ENCODE peak calls at places on chromosomes 16 and 17, in seven cellular contexts. One of them, this sample, is unnamed. For H3K4me1, the result is how much of the 10 kb centered on the place peaks cover.

GRCh38 chr17:17812211-17813054 is 24.4 kb downstream of the SREBF1 start:
- DNase-seq in HCT116: no peak
- DNase-seq in GM12878: no peak
- DNase-seq in K562: peak
- DNase-seq in H1: peak
- DNase-seq in HepG2: peak
- DNase-seq in SK-N-SH: peak
- DNase-seq in this sample: no peak

GRCh38 chr17:73247728-73248127 is 14.0 kb downstream of the CPSF4L start:
- DNase-seq in HCT116: no peak
- DNase-seq in GM12878: no peak
- DNase-seq in K562: no peak
- DNase-seq in H1: no peak
- DNase-seq in HepG2: no peak
- DNase-seq in SK-N-SH: no peak
- DNase-seq in this sample: no peak

GRCh38 chr17:28230011-28230410 is 89.0 kb upstream of the TMEM97 start:
- DNase-seq in HCT116: no peak
- DNase-seq in GM12878: no peak
- DNase-seq in K562: peak
- DNase-seq in H1: no peak
- DNase-seq in HepG2: no peak
- DNase-seq in SK-N-SH: no peak
- DNase-seq in this sample: no peak

GRCh38 chr17:32936894-32937500 is 9.0 kb downstream of the TMEM98 start:
- DNase-seq in HCT116: peak
- DNase-seq in GM12878: no peak
- DNase-seq in K562: peak
- DNase-seq in H1: peak
- DNase-seq in HepG2: peak
- DNase-seq in SK-N-SH: peak
- DNase-seq in this sample: peak

GRCh38 chr17:33121756-33122155 is 130.1 kb downstream of the SPACA3 start:
- DNase-seq in HCT116: no peak
- DNase-seq in GM12878: no peak
- DNase-seq in K562: no peak
- DNase-seq in H1: no peak
- DNase-seq in HepG2: no peak
- DNase-seq in SK-N-SH: no peak
- DNase-seq in this sample: no peak

GRCh38 chr16:7313170-7313569 is 19.5 kb upstream of the RBFOX1 start:
- DNase-seq in HCT116: no peak
- DNase-seq in GM12878: no peak
- DNase-seq in K562: peak
- DNase-seq in H1: no peak
- DNase-seq in HepG2: peak
- DNase-seq in SK-N-SH: peak
- DNase-seq in this sample: no peak

GRCh38 chr17:2684549-2684948 is 27.0 kb downstream of the CLUH start:
- DNase-seq in HCT116: no peak
- DNase-seq in GM12878: no peak
- DNase-seq in K562: no peak
- DNase-seq in H1: no peak
- DNase-seq in HepG2: no peak
- DNase-seq in SK-N-SH: no peak
- DNase-seq in this sample: no peak

GRCh38 chr16:57446530-57447141 is 549 bp downstream of the CIAPIN1 start:
- DNase-seq in HCT116: no peak
- DNase-seq in GM12878: no peak
- DNase-seq in K562: peak
- DNase-seq in H1: no peak
- DNase-seq in HepG2: no peak
- DNase-seq in SK-N-SH: peak
- DNase-seq in this sample: no peak

GRCh38 chr16:56370836-56371235 is 54.5 kb downstream of the AMFR start:
- DNase-seq in HCT116: no peak
- DNase-seq in GM12878: no peak
- DNase-seq in K562: no peak
- DNase-seq in H1: no peak
- DNase-seq in HepG2: no peak
- DNase-seq in SK-N-SH: no peak
- DNase-seq in this sample: no peak

GRCh38 chr17:33267279-33267790 is 25.8 kb downstream of the ASIC2 start:
- DNase-seq in HCT116: no peak
- DNase-seq in GM12878: no peak
- DNase-seq in K562: no peak
- DNase-seq in H1: no peak
- DNase-seq in HepG2: no peak
- DNase-seq in SK-N-SH: no peak
- DNase-seq in this sample: no peak

GRCh38 chr17:75144816-75145511 is 9.3 kb downstream of the JPT1 start:
- DNase-seq in HCT116: no peak
- DNase-seq in GM12878: no peak
- DNase-seq in K562: no peak
- DNase-seq in H1: no peak
- DNase-seq in HepG2: no peak
- DNase-seq in SK-N-SH: no peak
- DNase-seq in this sample: no peak

GRCh38 chr16:5328546-5328945 is 231.0 kb upstream of the EEF2KMT start:
- DNase-seq in HCT116: no peak
- DNase-seq in GM12878: no peak
- DNase-seq in K562: peak
- DNase-seq in H1: no peak
- DNase-seq in HepG2: no peak
- DNase-seq in SK-N-SH: peak
- DNase-seq in this sample: no peak

GRCh38 chr16:84184775-84185174 is 2.1 kb downstream of the TAF1C start:
- DNase-seq in HCT116: no peak
- DNase-seq in GM12878: no peak
- DNase-seq in K562: no peak
- DNase-seq in H1: no peak
- DNase-seq in HepG2: no peak
- DNase-seq in SK-N-SH: no peak
- DNase-seq in this sample: no peak

GRCh38 chr17:34781571-34782108 is 179.6 kb downstream of the CCT6B start:
- DNase-seq in HCT116: no peak
- DNase-seq in GM12878: no peak
- DNase-seq in K562: no peak
- DNase-seq in H1: no peak
- DNase-seq in HepG2: no peak
- DNase-seq in SK-N-SH: peak
- DNase-seq in this sample: no peak

GRCh38 chr16:11669380-11670146 is 1.3 kb downstream of the SNN start:
- DNase-seq in HCT116: no peak
- DNase-seq in GM12878: peak
- DNase-seq in K562: no peak
- DNase-seq in H1: no peak
- DNase-seq in HepG2: no peak
- DNase-seq in SK-N-SH: no peak
- DNase-seq in this sample: no peak

DNA sequence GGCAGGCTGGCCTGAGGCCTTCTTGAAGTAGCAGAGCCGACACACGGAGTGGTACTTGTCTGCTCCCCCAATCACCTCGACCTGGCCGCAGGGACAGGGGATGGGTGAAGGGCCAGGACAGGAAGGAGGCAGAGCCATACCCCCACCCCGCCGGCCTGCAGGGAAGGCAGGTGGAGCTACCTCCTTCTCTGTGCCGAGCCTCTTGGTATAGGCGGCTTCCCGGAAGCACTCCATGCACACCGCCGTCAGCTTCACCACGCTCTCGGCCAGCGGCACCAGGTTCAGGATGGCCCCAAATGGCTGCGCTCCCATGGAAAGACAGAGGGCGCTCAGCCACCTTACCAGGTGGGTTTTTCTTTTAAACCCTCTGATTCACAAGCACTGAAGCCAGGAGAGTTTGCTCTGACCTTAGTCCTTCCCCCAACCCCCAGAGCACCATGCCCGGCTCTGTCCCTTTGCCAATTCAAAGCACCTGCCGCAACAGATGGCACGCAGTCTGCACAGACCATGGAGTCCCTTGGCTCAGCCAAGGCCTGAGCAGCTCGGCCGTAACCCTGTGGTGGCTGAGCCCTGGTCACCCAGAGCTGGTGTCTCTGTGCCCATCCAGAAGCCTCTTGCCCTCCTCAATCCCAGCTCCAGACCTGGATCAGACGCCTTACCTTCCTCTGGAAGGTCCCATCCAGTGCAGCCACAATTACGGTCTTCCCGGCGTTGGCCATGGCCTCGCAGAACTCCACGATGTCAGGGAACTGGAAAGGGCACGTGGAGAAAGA is 6.7 kb downstream of the SYNGR2 start:
- DNase-seq in HCT116: no peak
- DNase-seq in GM12878: no peak
- DNase-seq in K562: no peak
- DNase-seq in H1: peak
- DNase-seq in HepG2: no peak
- DNase-seq in SK-N-SH: no peak
- DNase-seq in this sample: no peak
- TF ChIP-seq YY1 in HCT116: no peak
- TF ChIP-seq YY1 in GM12878: no peak
- TF ChIP-seq YY1 in K562: no peak
- TF ChIP-seq YY1 in H1: no peak
- TF ChIP-seq YY1 in HepG2: no peak
- TF ChIP-seq YY1 in SK-N-SH: no peak
- TF ChIP-seq YY1 in this sample: no peak

GRCh38 chr16:67419931-67420330 is 3.7 kb upstream of the ZDHHC1 start:
- DNase-seq in HCT116: no peak
- DNase-seq in GM12878: no peak
- DNase-seq in K562: no peak
- DNase-seq in H1: no peak
- DNase-seq in HepG2: no peak
- DNase-seq in SK-N-SH: no peak
- DNase-seq in this sample: no peak
- H3K4me1 ChIP-seq in HCT116: under half
- H3K4me1 ChIP-seq in GM12878: under half
- H3K4me1 ChIP-seq in K562: under half
- H3K4me1 ChIP-seq in H1: under half
- H3K4me1 ChIP-seq in HepG2: under half
- H3K4me1 ChIP-seq in SK-N-SH: under half
- H3K4me1 ChIP-seq in this sample: under half

DNA sequence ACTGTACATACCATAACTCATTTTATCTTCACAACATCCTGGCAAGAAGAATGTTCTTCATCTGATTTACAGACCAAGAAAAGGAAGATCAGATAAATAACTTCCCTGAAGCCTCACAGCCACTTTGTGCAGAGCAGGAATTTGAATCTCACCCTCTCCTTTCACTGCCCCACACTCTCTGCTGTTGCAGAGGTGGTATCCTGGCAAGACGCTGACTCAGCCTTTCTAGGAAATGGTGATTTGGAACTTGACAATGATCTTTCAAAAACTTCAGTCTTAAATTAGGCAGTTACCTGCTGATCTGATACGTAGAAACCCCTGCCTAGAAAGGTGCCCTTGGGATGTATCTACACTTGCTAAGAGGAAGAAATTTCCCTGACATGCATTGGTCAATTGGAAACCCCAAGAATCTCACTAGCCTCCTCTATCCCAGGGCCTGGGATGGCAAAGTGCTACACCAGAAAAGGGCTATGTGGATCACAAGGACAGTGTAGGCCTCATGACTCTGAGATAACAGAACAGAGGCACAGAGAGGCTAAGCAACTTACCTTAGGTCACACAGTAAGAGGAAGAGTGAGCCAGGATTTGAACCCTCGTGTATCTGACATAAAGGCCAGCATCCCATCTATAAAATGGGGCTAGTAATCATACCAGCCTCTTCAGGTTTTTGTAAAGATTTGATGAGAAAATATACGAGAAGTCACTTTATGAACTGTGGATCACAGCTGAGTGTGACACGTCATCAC is 17.9 kb downstream of the FBXO39 start:
- DNase-seq in HCT116: no peak
- DNase-seq in GM12878: no peak
- DNase-seq in K562: no peak
- DNase-seq in H1: no peak
- DNase-seq in HepG2: no peak
- DNase-seq in SK-N-SH: no peak
- DNase-seq in this sample: no peak
- TF ChIP-seq YY1 in HCT116: no peak
- TF ChIP-seq YY1 in GM12878: no peak
- TF ChIP-seq YY1 in K562: no peak
- TF ChIP-seq YY1 in H1: no peak
- TF ChIP-seq YY1 in HepG2: no peak
- TF ChIP-seq YY1 in SK-N-SH: no peak
- TF ChIP-seq YY1 in this sample: no peak

GRCh38 chr17:3959295-3959899 is 4.8 kb downstream of the ATP2A3 start:
- DNase-seq in HCT116: no peak
- DNase-seq in GM12878: no peak
- DNase-seq in K562: peak
- DNase-seq in H1: no peak
- DNase-seq in HepG2: peak
- DNase-seq in SK-N-SH: no peak
- DNase-seq in this sample: no peak

GRCh38 chr17:3956558-3956957 is 7.7 kb downstream of the ATP2A3 start:
- DNase-seq in HCT116: no peak
- DNase-seq in GM12878: no peak
- DNase-seq in K562: peak
- DNase-seq in H1: no peak
- DNase-seq in HepG2: no peak
- DNase-seq in SK-N-SH: no peak
- DNase-seq in this sample: no peak

GRCh38 chr17:3956983-3957382 is 7.3 kb downstream of the ATP2A3 start:
- DNase-seq in HCT116: no peak
- DNase-seq in GM12878: no peak
- DNase-seq in K562: no peak
- DNase-seq in H1: no peak
- DNase-seq in HepG2: no peak
- DNase-seq in SK-N-SH: no peak
- DNase-seq in this sample: no peak

GRCh38 chr17:3958200-3958599 is 6.0 kb downstream of the ATP2A3 start:
- DNase-seq in HCT116: no peak
- DNase-seq in GM12878: no peak
- DNase-seq in K562: no peak
- DNase-seq in H1: no peak
- DNase-seq in HepG2: no peak
- DNase-seq in SK-N-SH: no peak
- DNase-seq in this sample: no peak

GRCh38 chr17:3957735-3958134 is 6.5 kb downstream of the ATP2A3 start:
- DNase-seq in HCT116: no peak
- DNase-seq in GM12878: no peak
- DNase-seq in K562: no peak
- DNase-seq in H1: no peak
- DNase-seq in HepG2: no peak
- DNase-seq in SK-N-SH: peak
- DNase-seq in this sample: no peak
- H3K4me1 ChIP-seq in HCT116: under half
- H3K4me1 ChIP-seq in GM12878: under half
- H3K4me1 ChIP-seq in K562: half or more
- H3K4me1 ChIP-seq in H1: under half
- H3K4me1 ChIP-seq in HepG2: under half
- H3K4me1 ChIP-seq in SK-N-SH: under half
- H3K4me1 ChIP-seq in this sample: under half

GRCh38 chr16:70638814-70639792 is 7.3 kb upstream of the IL34 start:
- DNase-seq in HCT116: no peak
- DNase-seq in GM12878: no peak
- DNase-seq in K562: no peak
- DNase-seq in H1: no peak
- DNase-seq in HepG2: peak
- DNase-seq in SK-N-SH: peak
- DNase-seq in this sample: no peak
- TF ChIP-seq YY1 in HCT116: no peak
- TF ChIP-seq YY1 in GM12878: no peak
- TF ChIP-seq YY1 in K562: no peak
- TF ChIP-seq YY1 in H1: no peak
- TF ChIP-seq YY1 in HepG2: no peak
- TF ChIP-seq YY1 in SK-N-SH: no peak
- TF ChIP-seq YY1 in this sample: no peak